ENCODE peak calls at places on chromosomes 4 and X, in six cellular contexts. One of them, this sample, is unnamed.

GRCh38 chr4:40379248-40379647 is 44.1 kb downstream of the CHRNA9 start:
- DNase-seq in astrocyte of the spinal cord: no peak
- DNase-seq in GM12865: no peak
- DNase-seq in prostate gland: no peak
- DNase-seq in cardiac muscle cell: no peak
- DNase-seq in CD8-positive, alpha-beta T cell: no peak
- DNase-seq in this sample: no peak

GRCh38 chr4:134999169-134999568 is 797.6 kb upstream of the PABPC4L start:
- DNase-seq in astrocyte of the spinal cord: no peak
- DNase-seq in GM12865: no peak
- DNase-seq in prostate gland: no peak
- DNase-seq in cardiac muscle cell: no peak
- DNase-seq in CD8-positive, alpha-beta T cell: no peak
- DNase-seq in this sample: no peak

GRCh38 chr4:150234246-150234645 is 156.0 kb downstream of the DCLK2 start:
- DNase-seq in astrocyte of the spinal cord: peak; percentile 43
- DNase-seq in GM12865: no peak
- DNase-seq in prostate gland: no peak
- DNase-seq in cardiac muscle cell: no peak
- DNase-seq in CD8-positive, alpha-beta T cell: no peak
- DNase-seq in this sample: no peak

GRCh38 chr4:38452009-38452408 is 212.0 kb upstream of the KLF3 start:
- DNase-seq in astrocyte of the spinal cord: no peak
- DNase-seq in GM12865: peak; percentile 12
- DNase-seq in prostate gland: no peak
- DNase-seq in cardiac muscle cell: no peak
- DNase-seq in CD8-positive, alpha-beta T cell: no peak
- DNase-seq in this sample: no peak

GRCh38 chr4:159144112-159144694 is 41.3 kb downstream of the RAPGEF2 start:
- DNase-seq in astrocyte of the spinal cord: no peak
- DNase-seq in GM12865: no peak
- DNase-seq in prostate gland: no peak
- DNase-seq in cardiac muscle cell: no peak
- DNase-seq in CD8-positive, alpha-beta T cell: no peak
- DNase-seq in this sample: no peak

GRCh38 chr4:70714488-70714887 is 7.3 kb upstream of the RUFY3 start:
- DNase-seq in astrocyte of the spinal cord: no peak
- DNase-seq in GM12865: peak; percentile 22
- DNase-seq in prostate gland: no peak
- DNase-seq in cardiac muscle cell: no peak
- DNase-seq in CD8-positive, alpha-beta T cell: no peak
- DNase-seq in this sample: no peak

GRCh38 chr4:107546637-107547036 is 173.4 kb downstream of the PAPSS1 start:
- DNase-seq in astrocyte of the spinal cord: no peak
- DNase-seq in GM12865: no peak
- DNase-seq in prostate gland: no peak
- DNase-seq in cardiac muscle cell: no peak
- DNase-seq in CD8-positive, alpha-beta T cell: no peak
- DNase-seq in this sample: no peak

GRCh38 chr4:20901851-20902250 is 201.6 kb downstream of the PACRGL start:
- DNase-seq in astrocyte of the spinal cord: no peak
- DNase-seq in GM12865: no peak
- DNase-seq in prostate gland: no peak
- DNase-seq in cardiac muscle cell: no peak
- DNase-seq in CD8-positive, alpha-beta T cell: no peak
- DNase-seq in this sample: no peak

GRCh38 chrX:101025126-101025525 is 26.8 kb downstream of the TRMT2B start:
- DNase-seq in astrocyte of the spinal cord: no peak
- DNase-seq in GM12865: no peak
- DNase-seq in prostate gland: no peak
- DNase-seq in cardiac muscle cell: no peak
- DNase-seq in CD8-positive, alpha-beta T cell: no peak
- DNase-seq in this sample: peak; percentile 8

GRCh38 chr4:186108391-186108790 is 3.9 kb downstream of the FAM149A start:
- DNase-seq in astrocyte of the spinal cord: no peak
- DNase-seq in GM12865: no peak
- DNase-seq in prostate gland: no peak
- DNase-seq in cardiac muscle cell: no peak
- DNase-seq in CD8-positive, alpha-beta T cell: no peak
- DNase-seq in this sample: no peak

GRCh38 chr4:140955528-140956094 is 177.7 kb downstream of the RNF150 start:
- DNase-seq in astrocyte of the spinal cord: no peak
- DNase-seq in GM12865: no peak
- DNase-seq in prostate gland: no peak
- DNase-seq in cardiac muscle cell: no peak
- DNase-seq in CD8-positive, alpha-beta T cell: no peak
- DNase-seq in this sample: no peak

DNA sequence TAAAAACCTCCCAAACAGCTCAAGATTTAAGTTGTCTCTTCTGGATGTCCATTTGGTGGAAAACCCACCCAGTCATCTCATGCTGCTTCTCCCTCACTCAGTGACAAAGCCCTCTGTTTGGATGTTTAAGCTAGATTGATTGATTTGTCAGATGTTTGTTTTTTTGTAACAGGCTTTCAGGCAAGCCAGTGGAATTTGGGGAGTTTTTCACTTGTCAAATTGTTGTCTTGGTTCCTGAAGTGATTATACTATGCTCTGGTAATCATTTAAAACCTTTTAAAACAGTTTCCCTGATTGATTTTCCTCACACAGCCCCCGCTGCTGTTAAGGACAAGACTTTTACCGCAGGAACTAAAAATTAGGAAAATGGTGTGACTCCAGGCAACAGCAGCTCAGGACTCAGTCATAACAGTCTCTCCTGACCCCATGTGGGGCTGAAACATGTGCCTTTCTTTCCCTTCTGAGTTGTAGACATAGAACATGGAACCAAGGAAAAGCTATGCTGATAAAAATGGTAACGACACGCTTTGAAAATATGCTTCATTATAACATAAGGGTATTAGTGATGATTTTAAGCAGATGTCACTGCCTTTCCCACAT is 40.8 kb upstream of the SETD7 start:
- DNase-seq in astrocyte of the spinal cord: no peak
- DNase-seq in GM12865: no peak
- DNase-seq in prostate gland: no peak
- DNase-seq in cardiac muscle cell: no peak
- DNase-seq in CD8-positive, alpha-beta T cell: no peak
- DNase-seq in this sample: no peak
- H3K4me3 ChIP-seq in astrocyte of the spinal cord: no peak overlapping the region
- H3K4me3 ChIP-seq in GM12865: no peak overlapping the region
- H3K4me3 ChIP-seq in prostate gland: no peak overlapping the region
- H3K4me3 ChIP-seq in cardiac muscle cell: no peak overlapping the region
- H3K4me3 ChIP-seq in CD8-positive, alpha-beta T cell: no peak overlapping the region
- H3K4me3 ChIP-seq in this sample: no peak overlapping the region

DNA sequence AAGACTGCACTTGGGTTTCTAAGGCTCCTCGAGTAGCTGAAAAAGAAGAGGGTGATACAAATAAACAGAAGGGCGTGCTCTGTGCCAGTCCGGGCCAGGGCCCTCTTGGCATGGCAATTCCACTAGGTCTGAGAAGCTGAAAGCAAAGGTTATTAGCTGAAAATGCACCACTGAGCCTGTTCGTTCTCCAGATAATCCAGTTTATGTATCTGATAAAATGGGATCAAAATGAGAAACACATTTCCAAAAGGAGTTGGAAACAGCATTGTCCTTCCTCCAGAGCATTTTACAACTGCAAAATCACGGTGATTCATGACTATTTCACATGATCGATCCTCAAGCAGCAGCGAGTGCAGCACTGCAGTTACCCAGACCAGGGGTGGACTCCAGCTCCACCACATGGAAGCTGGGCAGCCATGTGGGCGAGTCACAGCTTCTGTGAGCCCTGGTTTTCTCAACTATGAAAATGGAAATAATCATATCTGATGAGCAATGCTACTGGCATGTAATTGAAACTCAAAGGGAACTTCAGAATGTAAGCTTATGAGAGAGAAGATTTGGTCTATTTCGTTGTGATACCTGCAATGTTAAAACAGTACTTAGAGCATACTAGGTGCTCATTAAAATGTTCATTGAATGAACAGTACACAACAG is 78.7 kb upstream of the MSX1 start:
- DNase-seq in astrocyte of the spinal cord: peak; percentile 60
- DNase-seq in GM12865: no peak
- DNase-seq in prostate gland: no peak
- DNase-seq in cardiac muscle cell: no peak
- DNase-seq in CD8-positive, alpha-beta T cell: no peak
- DNase-seq in this sample: peak; percentile 88
- TF ChIP-seq CTCF in astrocyte of the spinal cord: no peak
- TF ChIP-seq CTCF in GM12865: no peak
- TF ChIP-seq CTCF in prostate gland: no peak
- TF ChIP-seq CTCF in cardiac muscle cell: no peak
- TF ChIP-seq CTCF in CD8-positive, alpha-beta T cell: no peak
- TF ChIP-seq CTCF in this sample: peak; percentile 10

GRCh38 chrX:150352581-150352980 is 10.5 kb upstream of the MAMLD1 start:
- DNase-seq in astrocyte of the spinal cord: no peak
- DNase-seq in GM12865: no peak
- DNase-seq in prostate gland: no peak
- DNase-seq in cardiac muscle cell: no peak
- DNase-seq in CD8-positive, alpha-beta T cell: no peak
- DNase-seq in this sample: peak; percentile 30
- H3K4me3 ChIP-seq in astrocyte of the spinal cord: no peak overlapping the region
- H3K4me3 ChIP-seq in GM12865: no peak overlapping the region
- H3K4me3 ChIP-seq in prostate gland: no peak overlapping the region
- H3K4me3 ChIP-seq in cardiac muscle cell: no peak overlapping the region
- H3K4me3 ChIP-seq in CD8-positive, alpha-beta T cell: no peak overlapping the region
- H3K4me3 ChIP-seq in this sample: no peak overlapping the region

GRCh38 chrX:95754411-95754810 is 930.2 kb upstream of the DIAPH2 start:
- DNase-seq in astrocyte of the spinal cord: no peak
- DNase-seq in GM12865: no peak
- DNase-seq in prostate gland: no peak
- DNase-seq in cardiac muscle cell: no peak
- DNase-seq in CD8-positive, alpha-beta T cell: no peak
- DNase-seq in this sample: no peak
- TF ChIP-seq CTCF in astrocyte of the spinal cord: no peak
- TF ChIP-seq CTCF in GM12865: no peak
- TF ChIP-seq CTCF in prostate gland: no peak
- TF ChIP-seq CTCF in cardiac muscle cell: no peak
- TF ChIP-seq CTCF in CD8-positive, alpha-beta T cell: no peak
- TF ChIP-seq CTCF in this sample: no peak

GRCh38 chr4:14180166-14180565 is 552.6 kb upstream of the BOD1L1 start:
- DNase-seq in astrocyte of the spinal cord: no peak
- DNase-seq in GM12865: no peak
- DNase-seq in prostate gland: no peak
- DNase-seq in cardiac muscle cell: no peak
- DNase-seq in CD8-positive, alpha-beta T cell: no peak
- DNase-seq in this sample: no peak

GRCh38 chr4:14176613-14177012 is 549.1 kb upstream of the BOD1L1 start:
- DNase-seq in astrocyte of the spinal cord: no peak
- DNase-seq in GM12865: no peak
- DNase-seq in prostate gland: no peak
- DNase-seq in cardiac muscle cell: no peak
- DNase-seq in CD8-positive, alpha-beta T cell: no peak
- DNase-seq in this sample: no peak

GRCh38 chr4:14180983-14181601 is 553.6 kb upstream of the BOD1L1 start:
- DNase-seq in astrocyte of the spinal cord: peak; percentile 20
- DNase-seq in GM12865: no peak
- DNase-seq in prostate gland: peak; percentile 9
- DNase-seq in cardiac muscle cell: no peak
- DNase-seq in CD8-positive, alpha-beta T cell: no peak
- DNase-seq in this sample: no peak

GRCh38 chr4:14177987-14178386 is 550.5 kb upstream of the BOD1L1 start:
- DNase-seq in astrocyte of the spinal cord: no peak
- DNase-seq in GM12865: peak; percentile 82
- DNase-seq in prostate gland: no peak
- DNase-seq in cardiac muscle cell: no peak
- DNase-seq in CD8-positive, alpha-beta T cell: no peak
- DNase-seq in this sample: no peak

DNA sequence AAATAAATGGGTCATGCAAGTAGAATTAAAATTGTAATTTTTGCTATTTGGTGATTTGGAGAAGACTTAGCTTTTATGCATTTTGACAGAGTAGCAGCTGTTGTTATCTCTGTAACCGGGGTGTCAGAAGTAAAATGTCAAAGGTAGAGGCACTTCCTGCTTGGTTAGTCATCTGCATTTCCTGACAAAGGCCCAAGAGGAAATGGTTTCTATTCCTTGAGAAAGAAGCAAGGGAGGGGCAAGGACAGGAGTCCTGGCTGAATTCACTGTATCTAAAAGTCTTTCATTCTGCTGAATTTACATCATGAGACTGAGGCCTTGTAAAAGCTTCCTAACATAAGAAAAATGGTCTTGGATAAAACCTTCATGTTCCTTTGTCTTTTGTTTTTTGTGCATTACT is 550.9 kb upstream of the BOD1L1 start:
- DNase-seq in astrocyte of the spinal cord: peak; percentile 46
- DNase-seq in GM12865: peak; percentile 63
- DNase-seq in prostate gland: no peak
- DNase-seq in cardiac muscle cell: no peak
- DNase-seq in CD8-positive, alpha-beta T cell: no peak
- DNase-seq in this sample: peak; percentile 72
- H3K4me3 ChIP-seq in astrocyte of the spinal cord: no peak overlapping the region
- H3K4me3 ChIP-seq in GM12865: no peak overlapping the region
- H3K4me3 ChIP-seq in prostate gland: no peak overlapping the region
- H3K4me3 ChIP-seq in cardiac muscle cell: no peak overlapping the region
- H3K4me3 ChIP-seq in CD8-positive, alpha-beta T cell: no peak overlapping the region
- H3K4me3 ChIP-seq in this sample: no peak overlapping the region

GRCh38 chrX:36640232-36640631 is 367.9 kb upstream of the FAM47C start:
- DNase-seq in astrocyte of the spinal cord: no peak
- DNase-seq in GM12865: no peak
- DNase-seq in prostate gland: no peak
- DNase-seq in cardiac muscle cell: no peak
- DNase-seq in CD8-positive, alpha-beta T cell: no peak
- DNase-seq in this sample: no peak
- TF ChIP-seq CTCF in astrocyte of the spinal cord: no peak
- TF ChIP-seq CTCF in GM12865: no peak
- TF ChIP-seq CTCF in prostate gland: no peak
- TF ChIP-seq CTCF in cardiac muscle cell: no peak
- TF ChIP-seq CTCF in CD8-positive, alpha-beta T cell: no peak
- TF ChIP-seq CTCF in this sample: no peak

GRCh38 chr4:8184061-8184460 is 15.0 kb upstream of the SH3TC1 start:
- DNase-seq in astrocyte of the spinal cord: no peak
- DNase-seq in GM12865: no peak
- DNase-seq in prostate gland: no peak
- DNase-seq in cardiac muscle cell: no peak
- DNase-seq in CD8-positive, alpha-beta T cell: no peak
- DNase-seq in this sample: no peak
- H3K4me3 ChIP-seq in astrocyte of the spinal cord: no peak overlapping the region
- H3K4me3 ChIP-seq in GM12865: no peak overlapping the region
- H3K4me3 ChIP-seq in prostate gland: no peak overlapping the region
- H3K4me3 ChIP-seq in cardiac muscle cell: no peak overlapping the region
- H3K4me3 ChIP-seq in CD8-positive, alpha-beta T cell: no peak overlapping the region
- H3K4me3 ChIP-seq in this sample: no peak overlapping the region